ENCODE peak calls at places on chromosomes 1 and 21, in four cellular contexts. K, I, T and Z are unnamed samples.

GRCh38 chr1:224629965-224630364 is 13.8 kb downstream of the CNIH3 start:
- DNase-seq in K (no peak), I (no peak), T (no peak), Z (no peak)

GRCh38 chr1:235327559-235328270 is at the start of gene ARID4B:
- DNase-seq in K (peak; percentile 90), I (no peak), T (no peak), Z (no peak)

GRCh38 chr1:150365945-150366344 is 2.0 kb downstream of the RPRD2 start:
- DNase-seq in K (no peak), I (no peak), T (no peak), Z (no peak)

GRCh38 chr1:55725378-55725777 is 510.2 kb upstream of the USP24 start:
- DNase-seq in K (no peak), I (peak; percentile 49), T (no peak), Z (no peak)

GRCh38 chr1:2528966-2529750 is 905 bp downstream of the HES5 start:
- DNase-seq in K (peak; percentile 74), I (no peak), T (peak; percentile 22), Z (peak; percentile 61)

GRCh38 chr1:171213559-171214454 is 28.7 kb downstream of the FMO2 start:
- DNase-seq in K (no peak), I (no peak), T (no peak), Z (no peak)

GRCh38 chr1:15939181-15940109 is 36.5 kb downstream of the ZBTB17 start:
- DNase-seq in K (peak; percentile 79), I (no peak), T (no peak), Z (no peak)

GRCh38 chr1:98766241-98766640 is 104.7 kb downstream of the SNX7 start:
- DNase-seq in K (no peak), I (no peak), T (no peak), Z (no peak)

GRCh38 chr21:38825269-38825668 is 19.5 kb downstream of the ETS2 start:
- DNase-seq in K (no peak), I (no peak), T (no peak), Z (no peak)

GRCh38 chr1:96683931-96684330 is 37.7 kb upstream of the PTBP2 start:
- DNase-seq in K (no peak), I (no peak), T (no peak), Z (no peak)

GRCh38 chr1:223007250-223007649 is 135.8 kb downstream of the TLR5 start:
- DNase-seq in K (no peak), I (no peak), T (no peak), Z (no peak)

GRCh38 chr1:226708342-226708780 is 30.7 kb downstream of the ITPKB start:
- DNase-seq in K (no peak), I (no peak), T (no peak), Z (no peak)

GRCh38 chr1:186798960-186799688 is 29.6 kb upstream of the PLA2G4A start:
- DNase-seq in K (no peak), I (no peak), T (no peak), Z (no peak)

GRCh38 chr1:114320586-114320985 is 166.9 kb upstream of the SYT6 start:
- DNase-seq in K (no peak), I (peak; percentile 27), T (no peak), Z (no peak)

GRCh38 chr1:48418742-48419141 is 53.3 kb downstream of the SPATA6 start:
- DNase-seq in K (no peak), I (no peak), T (no peak), Z (no peak)

GRCh38 chr1:46774297-46774696 is 24.5 kb upstream of the CYP4B1 start:
- DNase-seq in K (no peak), I (no peak), T (no peak), Z (no peak)

GRCh38 chr1:89277725-89278124 is 5.1 kb upstream of the GBP5 start:
- DNase-seq in K (no peak), I (no peak), T (no peak), Z (no peak)

GRCh38 chr1:180256353-180257027 is 26.4 kb downstream of the LHX4 start:
- DNase-seq in K (no peak), I (no peak), T (no peak), Z (no peak)

GRCh38 chr1:2962061-2962460 is 59.2 kb upstream of the ACTRT2 start:
- DNase-seq in K (peak; percentile 21), I (no peak), T (no peak), Z (no peak)

GRCh38 chr21:27590271-27590670 is 623.4 kb upstream of the ADAMTS5 start:
- DNase-seq in K (no peak), I (no peak), T (no peak), Z (no peak)

GRCh38 chr1:229089586-229090208 is 181.2 kb upstream of the RAB4A start:
- DNase-seq in K (no peak), I (no peak), T (no peak), Z (no peak)

GRCh38 chr1:153404768-153405167 is 11.6 kb upstream of the S100A7A start:
- DNase-seq in K (peak; percentile 66), I (no peak), T (peak; percentile 10), Z (no peak)

GRCh38 chr21:14583629-14584251 is 37.6 kb upstream of the SAMSN1 start:
- DNase-seq in K (no peak), I (no peak), T (no peak), Z (no peak)

GRCh38 chr1:107782192-107782845 is 182.7 kb downstream of the VAV3 start:
- DNase-seq in K (no peak), I (no peak), T (no peak), Z (no peak)

GRCh38 chr1:2208309-2209239 is 14.0 kb upstream of the FAAP20 start:
- DNase-seq in K (peak; percentile 79), I (no peak), T (no peak), Z (no peak)

GRCh38 chr1:167434306-167434705 is 84.0 kb downstream of the CD247 start:
- DNase-seq in K (no peak), I (no peak), T (no peak), Z (no peak)

DNA sequence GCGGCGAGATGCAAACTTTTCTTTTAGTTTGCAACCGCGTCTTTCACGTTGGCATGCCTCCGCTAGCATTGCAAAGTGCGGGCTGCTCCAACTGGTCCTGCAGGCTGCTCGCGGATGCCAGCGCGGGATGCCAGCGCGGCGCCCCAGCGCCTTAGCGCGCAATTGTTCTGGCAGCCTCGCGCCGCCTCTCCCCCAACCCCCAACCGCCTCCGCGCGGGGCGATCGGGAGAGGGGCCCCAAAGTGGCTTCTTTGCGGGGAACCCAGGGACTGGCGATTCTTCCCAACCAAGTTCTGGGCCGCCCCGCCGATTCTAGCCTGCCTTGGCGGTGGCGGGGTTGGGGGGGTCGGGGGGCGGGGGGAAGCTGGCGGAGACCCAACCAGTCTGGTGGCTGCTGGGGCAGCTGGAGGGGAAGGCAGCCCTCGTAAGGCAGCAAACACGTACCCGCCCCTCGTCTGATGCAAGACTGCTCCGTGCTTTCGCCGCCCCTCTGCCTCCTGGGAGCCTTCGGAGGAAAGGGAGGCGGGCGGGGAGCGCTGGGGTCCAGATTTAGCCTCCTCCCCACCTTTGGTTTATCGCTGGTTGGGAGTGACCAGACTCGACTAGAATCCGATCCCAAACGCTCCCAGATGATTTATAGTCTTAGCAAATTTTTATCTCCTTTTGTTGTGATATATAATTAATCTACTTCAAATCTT is 756 bp downstream of the PHGDH start:
- DNase-seq in K (peak; percentile 78), I (no peak), T (no peak), Z (peak; percentile 73)
- H3K27ac ChIP-seq in K (peak overlapping the region; percentile 68), I (peak overlapping the region; percentile 79), T (no peak overlapping the region), Z (peak overlapping the region; percentile 79)

GRCh38 chr1:109620890-109621289 is 1.3 kb downstream of the AMPD2 start:
- DNase-seq in K (peak; percentile 91), I (no peak), T (peak; percentile 94), Z (peak; percentile 91)
- H3K27ac ChIP-seq in K (peak overlapping the region; percentile 39), I (peak overlapping the region; percentile 65), T (peak overlapping the region; percentile 97), Z (peak overlapping the region; percentile 93)

GRCh38 chr1:58968360-58968952 is 184.6 kb upstream of the JUN start:
- DNase-seq in K (peak; percentile 70), I (no peak), T (no peak), Z (peak; percentile 14)
- H3K27ac ChIP-seq in K (peak overlapping the region; percentile 61), I (no peak overlapping the region), T (peak overlapping the region; percentile 54), Z (peak overlapping the region; percentile 79)

DNA sequence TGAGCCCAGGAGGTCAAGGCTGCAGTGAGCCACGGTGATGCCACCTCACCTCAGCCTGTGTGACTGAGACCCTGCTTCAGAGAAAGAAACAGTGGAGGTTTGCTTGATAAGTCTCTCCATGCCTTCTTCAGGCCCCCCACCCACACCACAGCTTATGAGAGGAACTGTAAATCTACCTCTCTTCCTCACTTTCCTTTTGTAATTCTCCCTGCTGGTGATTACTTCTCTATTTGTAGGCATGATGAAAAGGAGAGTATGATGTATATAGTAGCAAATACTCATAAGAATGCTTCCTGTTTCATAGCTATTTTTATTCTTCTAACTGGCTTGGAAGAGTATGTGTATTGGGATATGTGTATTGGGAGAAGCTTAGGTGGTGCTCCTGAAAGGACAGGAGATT is 186.3 kb downstream of the VPS13D start:
- DNase-seq in K (no peak), I (no peak), T (no peak), Z (no peak)
- H3K27ac ChIP-seq in K (no peak overlapping the region), I (no peak overlapping the region), T (no peak overlapping the region), Z (no peak overlapping the region)

DNA sequence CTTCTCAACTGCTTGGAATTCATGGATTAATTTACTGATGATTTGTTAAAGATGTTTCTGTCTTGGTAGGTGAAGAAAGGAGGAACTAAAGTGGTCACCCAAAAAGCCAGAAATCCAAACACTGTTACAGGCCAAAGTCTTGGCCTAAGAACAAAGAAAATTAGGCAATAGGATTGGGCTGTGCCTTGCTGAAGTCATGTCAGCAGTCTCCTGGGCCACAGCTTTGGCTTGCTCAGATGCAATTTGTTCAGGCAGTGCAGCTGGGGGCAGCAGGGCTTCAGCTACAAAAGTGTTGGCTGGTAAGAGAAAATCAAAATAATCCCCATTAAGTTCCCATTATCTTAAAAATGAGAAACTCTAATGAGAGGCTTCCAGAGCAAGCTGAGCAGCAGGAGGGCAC is 14.0 kb upstream of the RAP1A start:
- DNase-seq in K (no peak), I (no peak), T (no peak), Z (no peak)
- H3K27ac ChIP-seq in K (no peak overlapping the region), I (no peak overlapping the region), T (peak overlapping the region; percentile 49), Z (no peak overlapping the region)

DNA sequence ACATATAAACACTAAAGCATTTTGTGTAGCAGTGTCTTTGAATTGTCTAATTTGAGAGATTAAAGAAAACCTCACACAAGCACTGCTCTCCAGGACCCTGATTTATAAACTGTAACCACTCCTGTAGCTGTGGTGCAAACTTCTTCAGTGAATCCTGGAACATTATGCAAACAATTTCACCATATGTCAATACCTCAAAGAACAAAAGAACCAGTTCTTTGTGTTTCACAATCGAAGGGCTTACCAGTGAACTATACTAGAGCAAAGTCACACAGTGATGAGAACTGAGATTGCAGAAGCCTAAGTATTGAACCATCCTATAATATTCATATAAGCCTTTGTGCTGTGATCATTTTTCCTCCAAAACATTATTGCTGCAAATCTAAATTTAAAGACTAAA is 21.5 kb downstream of the DPH5 start:
- DNase-seq in K (no peak), I (peak; percentile 20), T (no peak), Z (no peak)
- H3K27ac ChIP-seq in K (no peak overlapping the region), I (peak overlapping the region; percentile 46), T (no peak overlapping the region), Z (no peak overlapping the region)

DNA sequence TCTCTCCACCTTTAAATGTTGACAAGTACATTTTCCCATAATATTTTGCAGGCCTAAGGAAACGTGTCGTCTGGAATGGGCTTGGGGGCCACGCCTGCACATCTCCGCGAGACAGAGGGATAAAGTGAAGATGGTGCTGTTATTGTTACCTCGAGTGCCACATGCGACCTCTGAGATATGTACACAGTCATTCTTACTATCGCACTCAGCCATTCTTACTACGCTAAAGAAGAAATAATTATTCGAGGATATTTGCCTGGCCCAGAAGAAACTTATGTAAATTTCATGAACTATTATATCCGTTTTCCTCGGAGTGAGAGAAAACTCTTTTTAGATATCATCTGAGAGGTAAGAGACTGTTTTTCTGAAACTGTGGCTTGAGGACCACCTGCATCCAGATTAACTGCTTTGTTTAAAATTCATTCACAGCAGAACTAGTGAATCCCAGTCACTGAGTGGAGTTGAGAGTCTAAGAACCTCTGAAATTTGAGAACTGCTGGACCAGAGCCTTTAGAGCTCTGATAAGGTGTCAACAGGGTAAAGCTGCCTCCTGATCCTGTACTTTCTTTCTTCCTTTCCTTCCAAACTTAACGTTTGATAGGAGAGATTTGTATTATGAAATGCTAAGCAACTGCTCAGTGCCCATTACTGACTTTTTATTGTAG is 808 bp downstream of the EXO1 start:
- DNase-seq in K (no peak), I (no peak), T (no peak), Z (no peak)
- H3K27ac ChIP-seq in K (no peak overlapping the region), I (no peak overlapping the region), T (no peak overlapping the region), Z (no peak overlapping the region)